ENCODE peak calls at places on chromosomes 16 and 17, in five cellular contexts. H is ascending aorta; E is A549; R is stromal cell of bone marrow; C is CD8-positive, alpha-beta T cell. A is an unnamed sample.

GRCh38 chr16:28204211-28204610 is 7.6 kb downstream of the XPO6 start:
- DNase-seq in H (no peak), E (no peak), R (no peak), C (no peak), A (no peak)

GRCh38 chr16:23843143-23843542 is 7.4 kb downstream of the PRKCB start:
- DNase-seq in H (no peak), E (no peak), R (no peak), C (no peak), A (no peak)

GRCh38 chr16:25771812-25772568 is 80.2 kb downstream of the HS3ST4 start:
- DNase-seq in H (no peak), E (no peak), R (no peak), C (no peak), A (no peak)

GRCh38 chr17:36940313-36941264 is 3.3 kb downstream of the LHX1 start:
- DNase-seq in H (peak), E (no peak), R (no peak), C (no peak), A (no peak)

GRCh38 chr16:4392382-4393242 is 21.0 kb downstream of the VASN start:
- DNase-seq in H (peak), E (no peak), R (no peak), C (no peak), A (peak)

GRCh38 chr17:60079401-60079861 is 710 bp upstream of the HEATR6 start:
- DNase-seq in H (no peak), E (peak), R (no peak), C (no peak), A (peak)

GRCh38 chr16:24041834-24042631 is 206.2 kb downstream of the PRKCB start:
- DNase-seq in H (no peak), E (peak), R (peak), C (peak), A (peak)

GRCh38 chr17:79294459-79295071 is 219.9 kb downstream of the ENGASE start:
- DNase-seq in H (no peak), E (peak), R (peak), C (peak), A (peak)

GRCh38 chr17:81439926-81440450 is 44.7 kb downstream of the BAHCC1 start:
- DNase-seq in H (no peak), E (no peak), R (no peak), C (no peak), A (no peak)

GRCh38 chr17:35294756-35295155 is 51.9 kb downstream of the SLFN5 start:
- DNase-seq in H (no peak), E (no peak), R (no peak), C (no peak), A (peak)

GRCh38 chr17:74485012-74485743 is 18.7 kb downstream of the CD300A start:
- DNase-seq in H (no peak), E (no peak), R (no peak), C (no peak), A (no peak)